ENCODE peak calls at places on chromosomes 11 and 22, in nine cellular contexts. Z is stomach; G is RWPE1; A is HTR-8/SVneo; L is activated CD8-positive, alpha-beta memory T cell treated with anti-CD3 and anti-CD28 coated beads, Interleukin-2, amount 50 U/mL, for 48 hours; D is NCI-H774; S is astrocyte of the hippocampus; K is T follicular helper cell; B is fibroblast of villous mesenchyme. H is an unnamed sample.

GRCh38 chr11:78560066-78560597 is 14.5 kb downstream of the NARS2 start:
- DNase-seq in Z (no peak), G (no peak), A (no peak), L (no peak), D (no peak), S (no peak), K (no peak), B (no peak), H (no peak)

GRCh38 chr11:3123761-3124733 is 41.1 kb downstream of the OSBPL5 start:
- DNase-seq in Z (peak), G (peak), A (peak), L (no peak), D (no peak), S (peak), K (no peak), B (peak), H (peak)

GRCh38 chr11:6438979-6439571 is 1.7 kb downstream of the HPX start:
- DNase-seq in Z (peak), G (peak), A (peak), L (no peak), D (peak), S (peak), K (no peak), B (peak), H (peak)

GRCh38 chr11:13446444-13446843 is 16.6 kb downstream of the BTBD10 start:
- DNase-seq in Z (no peak), G (peak), A (peak), L (no peak), D (no peak), S (peak), K (no peak), B (peak), H (no peak)

GRCh38 chr22:47231759-47232158 is 469.3 kb downstream of the TBC1D22A start:
- DNase-seq in Z (no peak), G (no peak), A (no peak), L (no peak), D (no peak), S (no peak), K (no peak), B (no peak), H (no peak)

GRCh38 chr22:42902875-42903510 is 45.9 kb upstream of the ARFGAP3 start:
- DNase-seq in Z (no peak), G (no peak), A (no peak), L (no peak), D (no peak), S (no peak), K (no peak), B (peak), H (no peak)

GRCh38 chr11:19431059-19431398 is 190.3 kb upstream of the E2F8 start:
- DNase-seq in Z (peak), G (no peak), A (no peak), L (no peak), D (no peak), S (no peak), K (no peak), B (no peak), H (no peak)

GRCh38 chr11:65279713-65280459 is 18.1 kb downstream of the POLA2 start:
- DNase-seq in Z (peak), G (peak), A (peak), L (no peak), D (no peak), S (peak), K (peak), B (peak), H (no peak)

GRCh38 chr11:77198440-77198849 is 70.4 kb downstream of the MYO7A start:
- DNase-seq in Z (no peak), G (no peak), A (peak), L (no peak), D (no peak), S (no peak), K (no peak), B (peak), H (no peak)

GRCh38 chr11:128819198-128819597 is 47.9 kb downstream of the KCNJ1 start:
- DNase-seq in Z (no peak), G (no peak), A (no peak), L (no peak), D (no peak), S (no peak), K (no peak), B (no peak), H (no peak)

GRCh38 chr22:29073618-29074275 is 912 bp downstream of the KREMEN1 start:
- DNase-seq in Z (peak), G (peak), A (no peak), L (peak), D (no peak), S (peak), K (no peak), B (peak), H (peak)

GRCh38 chr11:79160786-79161403 is 279.9 kb downstream of the TENM4 start:
- DNase-seq in Z (no peak), G (no peak), A (no peak), L (no peak), D (no peak), S (no peak), K (no peak), B (peak), H (peak)

GRCh38 chr11:123062892-123063395 is 1.0 kb upstream of the HSPA8 start:
- DNase-seq in Z (no peak), G (no peak), A (no peak), L (no peak), D (no peak), S (no peak), K (no peak), B (peak), H (no peak)

H was measured in testis.